ENCODE peak calls at places on chromosomes 13 and 19, in nine cellular contexts. One of them, this sample, is unnamed.

GRCh38 chr19:4051175-4052101 is 15.3 kb downstream of the ZBTB7A start:
- DNase-seq in activated CD8-positive, alpha-beta memory T cell treated with anti-CD3 and anti-CD28 coated beads for 4 hours: no peak
- DNase-seq in fibroblast of villous mesenchyme: peak; percentile 63
- DNase-seq in CD8-positive, alpha-beta T cell: no peak
- DNase-seq in H54: peak; percentile 97
- DNase-seq in CD4-positive, alpha-beta memory T cell: no peak
- DNase-seq in activated CD4-positive, alpha-beta T cell treated with anti-CD3 and anti-CD28 coated beads for 24 hours: no peak
- DNase-seq in stimulated activated CD4-positive, alpha-beta T cell treated with anti-CD3 and anti-CD28 coated beads, TNF-alpha, amount 100 ng/mL, for 1 hour: no peak
- DNase-seq in adrenal gland: peak; percentile 78
- DNase-seq in this sample: no peak

GRCh38 chr19:41957838-41958366 is 1.2 kb downstream of the RABAC1 start:
- DNase-seq in activated CD8-positive, alpha-beta memory T cell treated with anti-CD3 and anti-CD28 coated beads for 4 hours: no peak
- DNase-seq in fibroblast of villous mesenchyme: peak; percentile 80
- DNase-seq in CD8-positive, alpha-beta T cell: peak; percentile 40
- DNase-seq in H54: peak; percentile 97
- DNase-seq in CD4-positive, alpha-beta memory T cell: peak; percentile 41
- DNase-seq in activated CD4-positive, alpha-beta T cell treated with anti-CD3 and anti-CD28 coated beads for 24 hours: no peak
- DNase-seq in stimulated activated CD4-positive, alpha-beta T cell treated with anti-CD3 and anti-CD28 coated beads, TNF-alpha, amount 100 ng/mL, for 1 hour: no peak
- DNase-seq in adrenal gland: peak; percentile 76
- DNase-seq in this sample: peak; percentile 46

GRCh38 chr19:3284759-3285646 is 60.5 kb downstream of the CELF5 start:
- DNase-seq in activated CD8-positive, alpha-beta memory T cell treated with anti-CD3 and anti-CD28 coated beads for 4 hours: peak; percentile 25
- DNase-seq in fibroblast of villous mesenchyme: peak; percentile 46
- DNase-seq in CD8-positive, alpha-beta T cell: peak; percentile 66
- DNase-seq in H54: peak; percentile 70
- DNase-seq in CD4-positive, alpha-beta memory T cell: peak; percentile 72
- DNase-seq in activated CD4-positive, alpha-beta T cell treated with anti-CD3 and anti-CD28 coated beads for 24 hours: peak; percentile 74
- DNase-seq in stimulated activated CD4-positive, alpha-beta T cell treated with anti-CD3 and anti-CD28 coated beads, TNF-alpha, amount 100 ng/mL, for 1 hour: no peak
- DNase-seq in adrenal gland: peak; percentile 86
- DNase-seq in this sample: peak; percentile 11

GRCh38 chr19:38834104-38834490 is 2.5 kb upstream of the ECH1 start:
- DNase-seq in activated CD8-positive, alpha-beta memory T cell treated with anti-CD3 and anti-CD28 coated beads for 4 hours: no peak
- DNase-seq in fibroblast of villous mesenchyme: peak; percentile 22
- DNase-seq in CD8-positive, alpha-beta T cell: no peak
- DNase-seq in H54: no peak
- DNase-seq in CD4-positive, alpha-beta memory T cell: no peak
- DNase-seq in activated CD4-positive, alpha-beta T cell treated with anti-CD3 and anti-CD28 coated beads for 24 hours: no peak
- DNase-seq in stimulated activated CD4-positive, alpha-beta T cell treated with anti-CD3 and anti-CD28 coated beads, TNF-alpha, amount 100 ng/mL, for 1 hour: no peak
- DNase-seq in adrenal gland: no peak
- DNase-seq in this sample: no peak

GRCh38 chr19:48419158-48419920 is 25.9 kb downstream of the GRIN2D start:
- DNase-seq in activated CD8-positive, alpha-beta memory T cell treated with anti-CD3 and anti-CD28 coated beads for 4 hours: peak; percentile 51
- DNase-seq in fibroblast of villous mesenchyme: peak; percentile 29
- DNase-seq in CD8-positive, alpha-beta T cell: peak; percentile 73
- DNase-seq in H54: no peak
- DNase-seq in CD4-positive, alpha-beta memory T cell: peak; percentile 74
- DNase-seq in activated CD4-positive, alpha-beta T cell treated with anti-CD3 and anti-CD28 coated beads for 24 hours: peak; percentile 54
- DNase-seq in stimulated activated CD4-positive, alpha-beta T cell treated with anti-CD3 and anti-CD28 coated beads, TNF-alpha, amount 100 ng/mL, for 1 hour: peak; percentile 28
- DNase-seq in adrenal gland: peak; percentile 65
- DNase-seq in this sample: no peak

GRCh38 chr13:48563611-48564010 is 30.7 kb upstream of the RCBTB2 start:
- DNase-seq in activated CD8-positive, alpha-beta memory T cell treated with anti-CD3 and anti-CD28 coated beads for 4 hours: no peak
- DNase-seq in fibroblast of villous mesenchyme: no peak
- DNase-seq in CD8-positive, alpha-beta T cell: no peak
- DNase-seq in H54: no peak
- DNase-seq in CD4-positive, alpha-beta memory T cell: no peak
- DNase-seq in activated CD4-positive, alpha-beta T cell treated with anti-CD3 and anti-CD28 coated beads for 24 hours: no peak
- DNase-seq in stimulated activated CD4-positive, alpha-beta T cell treated with anti-CD3 and anti-CD28 coated beads, TNF-alpha, amount 100 ng/mL, for 1 hour: no peak
- DNase-seq in adrenal gland: no peak
- DNase-seq in this sample: no peak

GRCh38 chr19:51394045-51394836 is 3.9 kb upstream of the C19orf84 start:
- DNase-seq in activated CD8-positive, alpha-beta memory T cell treated with anti-CD3 and anti-CD28 coated beads for 4 hours: peak; percentile 83
- DNase-seq in fibroblast of villous mesenchyme: peak; percentile 99
- DNase-seq in CD8-positive, alpha-beta T cell: peak; percentile 81
- DNase-seq in H54: peak; percentile 75
- DNase-seq in CD4-positive, alpha-beta memory T cell: peak; percentile 91
- DNase-seq in activated CD4-positive, alpha-beta T cell treated with anti-CD3 and anti-CD28 coated beads for 24 hours: peak; percentile 90
- DNase-seq in stimulated activated CD4-positive, alpha-beta T cell treated with anti-CD3 and anti-CD28 coated beads, TNF-alpha, amount 100 ng/mL, for 1 hour: peak; percentile 59
- DNase-seq in adrenal gland: peak; percentile 97
- DNase-seq in this sample: peak; percentile 96

GRCh38 chr13:51292000-51292550 is 47.4 kb upstream of the SERPINE3 start:
- DNase-seq in activated CD8-positive, alpha-beta memory T cell treated with anti-CD3 and anti-CD28 coated beads for 4 hours: no peak
- DNase-seq in fibroblast of villous mesenchyme: peak; percentile 25
- DNase-seq in CD8-positive, alpha-beta T cell: no peak
- DNase-seq in H54: no peak
- DNase-seq in CD4-positive, alpha-beta memory T cell: no peak
- DNase-seq in activated CD4-positive, alpha-beta T cell treated with anti-CD3 and anti-CD28 coated beads for 24 hours: no peak
- DNase-seq in stimulated activated CD4-positive, alpha-beta T cell treated with anti-CD3 and anti-CD28 coated beads, TNF-alpha, amount 100 ng/mL, for 1 hour: no peak
- DNase-seq in adrenal gland: no peak
- DNase-seq in this sample: peak; percentile 37

GRCh38 chr13:86856996-86857395 is 814.2 kb upstream of the SLITRK5 start:
- DNase-seq in activated CD8-positive, alpha-beta memory T cell treated with anti-CD3 and anti-CD28 coated beads for 4 hours: no peak
- DNase-seq in fibroblast of villous mesenchyme: peak; percentile 5
- DNase-seq in CD8-positive, alpha-beta T cell: no peak
- DNase-seq in H54: peak; percentile 22
- DNase-seq in CD4-positive, alpha-beta memory T cell: no peak
- DNase-seq in activated CD4-positive, alpha-beta T cell treated with anti-CD3 and anti-CD28 coated beads for 24 hours: no peak
- DNase-seq in stimulated activated CD4-positive, alpha-beta T cell treated with anti-CD3 and anti-CD28 coated beads, TNF-alpha, amount 100 ng/mL, for 1 hour: no peak
- DNase-seq in adrenal gland: no peak
- DNase-seq in this sample: peak; percentile 13

GRCh38 chr13:21328201-21328600 is 130.9 kb downstream of the ZDHHC20 start:
- DNase-seq in activated CD8-positive, alpha-beta memory T cell treated with anti-CD3 and anti-CD28 coated beads for 4 hours: no peak
- DNase-seq in fibroblast of villous mesenchyme: no peak
- DNase-seq in CD8-positive, alpha-beta T cell: no peak
- DNase-seq in H54: no peak
- DNase-seq in CD4-positive, alpha-beta memory T cell: no peak
- DNase-seq in activated CD4-positive, alpha-beta T cell treated with anti-CD3 and anti-CD28 coated beads for 24 hours: no peak
- DNase-seq in stimulated activated CD4-positive, alpha-beta T cell treated with anti-CD3 and anti-CD28 coated beads, TNF-alpha, amount 100 ng/mL, for 1 hour: no peak
- DNase-seq in adrenal gland: no peak
- DNase-seq in this sample: no peak

GRCh38 chr13:73262862-73263627 is 204.2 kb downstream of the KLF5 start:
- DNase-seq in activated CD8-positive, alpha-beta memory T cell treated with anti-CD3 and anti-CD28 coated beads for 4 hours: no peak
- DNase-seq in fibroblast of villous mesenchyme: no peak
- DNase-seq in CD8-positive, alpha-beta T cell: no peak
- DNase-seq in H54: no peak
- DNase-seq in CD4-positive, alpha-beta memory T cell: no peak
- DNase-seq in activated CD4-positive, alpha-beta T cell treated with anti-CD3 and anti-CD28 coated beads for 24 hours: no peak
- DNase-seq in stimulated activated CD4-positive, alpha-beta T cell treated with anti-CD3 and anti-CD28 coated beads, TNF-alpha, amount 100 ng/mL, for 1 hour: no peak
- DNase-seq in adrenal gland: no peak
- DNase-seq in this sample: no peak

GRCh38 chr19:47445527-47445926 is 26.2 kb downstream of the SLC8A2 start:
- DNase-seq in activated CD8-positive, alpha-beta memory T cell treated with anti-CD3 and anti-CD28 coated beads for 4 hours: no peak
- DNase-seq in fibroblast of villous mesenchyme: no peak
- DNase-seq in CD8-positive, alpha-beta T cell: no peak
- DNase-seq in H54: no peak
- DNase-seq in CD4-positive, alpha-beta memory T cell: no peak
- DNase-seq in activated CD4-positive, alpha-beta T cell treated with anti-CD3 and anti-CD28 coated beads for 24 hours: no peak
- DNase-seq in stimulated activated CD4-positive, alpha-beta T cell treated with anti-CD3 and anti-CD28 coated beads, TNF-alpha, amount 100 ng/mL, for 1 hour: no peak
- DNase-seq in adrenal gland: no peak
- DNase-seq in this sample: no peak

GRCh38 chr19:13707901-13708300 is 56.4 kb upstream of the MRI1 start:
- DNase-seq in activated CD8-positive, alpha-beta memory T cell treated with anti-CD3 and anti-CD28 coated beads for 4 hours: no peak
- DNase-seq in fibroblast of villous mesenchyme: no peak
- DNase-seq in CD8-positive, alpha-beta T cell: no peak
- DNase-seq in H54: no peak
- DNase-seq in CD4-positive, alpha-beta memory T cell: no peak
- DNase-seq in activated CD4-positive, alpha-beta T cell treated with anti-CD3 and anti-CD28 coated beads for 24 hours: no peak
- DNase-seq in stimulated activated CD4-positive, alpha-beta T cell treated with anti-CD3 and anti-CD28 coated beads, TNF-alpha, amount 100 ng/mL, for 1 hour: no peak
- DNase-seq in adrenal gland: no peak
- DNase-seq in this sample: no peak